ENCODE peak calls at places on chromosome 18, in six cellular contexts. O is MM.1S, J is A549, Q is neuronal stem cell, R is keratinocyte, W is PC-3. Y is an unnamed sample.

GRCh38 chr18:57585846-57586242 is 658 bp downstream of the FECH start:
- DNase-seq in O (peak), J (no peak), Q (no peak), R (no peak), W (no peak), Y (no peak)

GRCh38 chr18:48904086-48904485 is 46.7 kb downstream of the SMAD7 start:
- DNase-seq in O (no peak), J (no peak), Q (no peak), R (no peak), W (peak), Y (no peak)

GRCh38 chr18:77374106-77374505 is 124.5 kb downstream of the GALR1 start:
- DNase-seq in O (no peak), J (no peak), Q (no peak), R (no peak), W (no peak), Y (no peak)

GRCh38 chr18:3671181-3671580 is 221.2 kb downstream of the TGIF1 start:
- DNase-seq in O (no peak), J (no peak), Q (no peak), R (no peak), W (no peak), Y (no peak)

GRCh38 chr18:36889316-36889715 is 60.4 kb downstream of the KIAA1328 start:
- DNase-seq in O (no peak), J (no peak), Q (no peak), R (no peak), W (no peak), Y (no peak)

GRCh38 chr18:69257861-69258458 is 142.7 kb upstream of the DOK6 start:
- DNase-seq in O (no peak), J (no peak), Q (no peak), R (no peak), W (peak), Y (no peak)

GRCh38 chr18:76453057-76453561 is 41.9 kb downstream of the ZNF516 start:
- DNase-seq in O (no peak), J (no peak), Q (no peak), R (no peak), W (no peak), Y (no peak)

GRCh38 chr18:74256190-74256589 is 35.6 kb downstream of the CYB5A start:
- DNase-seq in O (no peak), J (no peak), Q (peak), R (no peak), W (no peak), Y (no peak)

GRCh38 chr18:62436636-62437519 is 85.9 kb upstream of the ZCCHC2 start:
- DNase-seq in O (no peak), J (no peak), Q (no peak), R (no peak), W (peak), Y (no peak)

GRCh38 chr18:9951022-9951859 is 37.4 kb downstream of the VAPA start:
- DNase-seq in O (peak), J (peak), Q (peak), R (no peak), W (peak), Y (peak)

GRCh38 chr18:61975526-61976326 is 82.9 kb upstream of the RNF152 start:
- DNase-seq in O (peak), J (no peak), Q (no peak), R (no peak), W (no peak), Y (no peak)

GRCh38 chr18:59823611-59824195 is 76.1 kb upstream of the PMAIP1 start:
- DNase-seq in O (peak), J (peak), Q (peak), R (peak), W (peak), Y (peak)

GRCh38 chr18:54762386-54762785 is 65.9 kb upstream of the RAB27B start:
- DNase-seq in O (no peak), J (no peak), Q (no peak), R (no peak), W (no peak), Y (no peak)

GRCh38 chr18:69840445-69840844 is 107.2 kb downstream of the CD226 start:
- DNase-seq in O (no peak), J (no peak), Q (no peak), R (no peak), W (no peak), Y (no peak)

GRCh38 chr18:76273036-76273545 is 222.0 kb downstream of the ZNF516 start:
- DNase-seq in O (no peak), J (no peak), Q (no peak), R (no peak), W (no peak), Y (no peak)

GRCh38 chr18:31077883-31078282 is 24.3 kb downstream of the DSC2 start:
- DNase-seq in O (no peak), J (no peak), Q (no peak), R (no peak), W (no peak), Y (no peak)

GRCh38 chr18:55073116-55073515 is 113.9 kb upstream of the CCDC68 start:
- DNase-seq in O (no peak), J (no peak), Q (no peak), R (no peak), W (peak), Y (no peak)

GRCh38 chr18:22650247-22650646 is 232.5 kb upstream of the CTAGE1 start:
- DNase-seq in O (no peak), J (no peak), Q (no peak), R (no peak), W (no peak), Y (no peak)

GRCh38 chr18:777021-777420 is 35.0 kb downstream of the YES1 start:
- DNase-seq in O (no peak), J (no peak), Q (no peak), R (no peak), W (no peak), Y (no peak)

GRCh38 chr18:3305354-3305762 is 43.4 kb downstream of the MYL12B start:
- DNase-seq in O (no peak), J (no peak), Q (no peak), R (peak), W (peak), Y (peak)

GRCh38 chr18:77127769-77128671 is 4.6 kb downstream of the MBP start:
- DNase-seq in O (no peak), J (no peak), Q (no peak), R (peak), W (peak), Y (peak)

GRCh38 chr18:22432672-22433137 is 15.0 kb upstream of the CTAGE1 start:
- DNase-seq in O (no peak), J (peak), Q (no peak), R (no peak), W (peak), Y (peak)

GRCh38 chr18:77052656-77053309 is 79.8 kb downstream of the MBP start:
- DNase-seq in O (no peak), J (no peak), Q (no peak), R (no peak), W (no peak), Y (no peak)

GRCh38 chr18:42067527-42067926 is 112.5 kb downstream of the PIK3C3 start:
- DNase-seq in O (no peak), J (no peak), Q (no peak), R (no peak), W (no peak), Y (no peak)

GRCh38 chr18:9734189-9734588 is 26.1 kb downstream of the RAB31 start:
- DNase-seq in O (no peak), J (no peak), Q (no peak), R (no peak), W (peak), Y (peak)

GRCh38 chr18:73948497-73948896 is 199.1 kb downstream of the FBXO15 start:
- DNase-seq in O (no peak), J (no peak), Q (no peak), R (no peak), W (no peak), Y (no peak)

GRCh38 chr18:68083131-68083530 is 566.6 kb upstream of the DSEL start:
- DNase-seq in O (no peak), J (no peak), Q (no peak), R (no peak), W (no peak), Y (no peak)

GRCh38 chr18:27668126-27668525 is 483.0 kb upstream of the CHST9 start:
- DNase-seq in O (no peak), J (no peak), Q (no peak), R (no peak), W (peak), Y (no peak)
- H3K4me2 ChIP-seq in O (no peak), J (no peak), Q (no peak), R (no peak), W (no peak), Y (no peak)

GRCh38 chr18:5546660-5547059 is 2.9 kb upstream of the EPB41L3 start:
- DNase-seq in O (no peak), J (no peak), Q (peak), R (no peak), W (peak), Y (no peak)

GRCh38 chr18:5543854-5544389 is at the start of gene EPB41L3:
- DNase-seq in O (no peak), J (no peak), Q (no peak), R (no peak), W (no peak), Y (no peak)

GRCh38 chr18:5538541-5538940 is 5.3 kb downstream of the EPB41L3 start:
- DNase-seq in O (no peak), J (no peak), Q (peak), R (no peak), W (no peak), Y (no peak)

GRCh38 chr18:5542393-5543035 is 1.3 kb downstream of the EPB41L3 start:
- DNase-seq in O (no peak), J (no peak), Q (no peak), R (no peak), W (no peak), Y (no peak)

GRCh38 chr18:5543036-5543671 is 643 bp downstream of the EPB41L3 start:
- DNase-seq in O (no peak), J (no peak), Q (peak), R (no peak), W (no peak), Y (no peak)
- H3K4me3 ChIP-seq in O (no peak), J (peak), Q (peak), R (no peak), W (peak), Y (no peak)

GRCh38 chr18:13415736-13416135 is 197.2 kb downstream of the LDLRAD4 start:
- DNase-seq in O (no peak), J (no peak), Q (no peak), R (no peak), W (no peak), Y (no peak)
- H3K27ac ChIP-seq in O (no peak), J (no peak), Q (no peak), R (no peak), W (no peak), Y (no peak)

DNA sequence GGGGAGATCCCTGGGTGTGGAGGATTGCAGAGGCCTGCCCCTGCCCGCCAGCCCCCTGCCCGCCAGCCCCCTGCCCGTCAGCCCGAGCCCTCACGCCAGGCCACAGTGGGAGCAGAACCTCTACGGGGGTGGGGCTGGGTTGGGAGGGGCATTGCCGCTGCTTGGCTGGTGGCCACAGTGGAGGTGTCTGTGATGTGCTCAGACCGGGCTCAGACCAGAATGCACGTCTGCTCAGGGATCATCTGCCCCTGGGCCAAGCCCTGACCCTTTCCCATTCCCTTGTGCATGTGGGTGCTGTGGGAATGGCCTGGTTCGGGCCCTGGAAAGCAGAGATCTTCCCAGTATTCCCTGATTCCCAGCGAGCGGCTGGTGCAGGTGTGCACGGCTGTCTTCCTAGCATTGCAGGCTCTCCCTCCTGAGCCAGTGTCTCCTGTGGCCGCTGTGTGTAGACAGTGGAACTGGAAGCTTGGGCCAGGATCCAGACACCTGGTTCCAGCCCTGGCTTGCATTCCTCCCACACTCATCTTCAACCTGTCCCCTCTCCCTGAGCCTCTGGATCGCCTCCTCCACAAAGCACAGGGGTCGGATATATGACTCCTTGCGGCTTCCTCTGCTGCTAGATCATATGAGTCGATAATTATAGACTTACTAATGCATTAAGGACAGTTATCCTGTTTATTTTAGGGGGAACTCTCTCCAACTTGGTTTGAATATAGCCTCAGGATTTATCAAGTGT is 161.5 kb downstream of the LDLRAD4 start:
- DNase-seq in O (no peak), J (no peak), Q (no peak), R (no peak), W (no peak), Y (no peak)
- H3K4me2 ChIP-seq in O (no peak), J (no peak), Q (no peak), R (no peak), W (no peak), Y (no peak)

GRCh38 chr18:78979058-78979680 is 449 bp upstream of the SALL3 start:
- DNase-seq in O (no peak), J (no peak), Q (no peak), R (no peak), W (no peak), Y (no peak)
- H3K4me3 ChIP-seq in O (no peak), J (no peak), Q (no peak), R (no peak), W (no peak), Y (no peak)

GRCh38 chr18:27994571-27994970 is 182.4 kb downstream of the CDH2 start:
- DNase-seq in O (no peak), J (no peak), Q (no peak), R (no peak), W (no peak), Y (no peak)
- H3K27ac ChIP-seq in O (no peak), J (no peak), Q (no peak), R (no peak), W (no peak), Y (no peak)

GRCh38 chr18:44837491-44838185 is 156.9 kb downstream of the SETBP1 start:
- DNase-seq in O (no peak), J (no peak), Q (no peak), R (no peak), W (no peak), Y (no peak)
- H3K4me2 ChIP-seq in O (no peak), J (no peak), Q (no peak), R (no peak), W (no peak), Y (no peak)

GRCh38 chr18:47746615-47747014 is 183.8 kb downstream of the SMAD2 start:
- DNase-seq in O (no peak), J (no peak), Q (no peak), R (no peak), W (no peak), Y (no peak)
- H3K4me3 ChIP-seq in O (no peak), J (no peak), Q (no peak), R (no peak), W (no peak), Y (no peak)